ENCODE peak calls at places on chromosomes 7 and 10, in four cellular contexts. U is GM23248, T is OCI-LY7, J is uterus. W is an unnamed sample. For H3K9me3, H3K36me3 and H3K4me1, the result is how much of the 10 kb centered on the place peaks cover.

GRCh38 chr10:21526184-21526951 is 886 bp upstream of the SKIDA1 start:
- DNase-seq in U (peak), J (peak), T (no peak), W (peak)

GRCh38 chr10:123132576-123133477 is 2.9 kb upstream of the HMX3 start:
- DNase-seq in T (peak), U (peak), J (peak), W (peak)

GRCh38 chr7:3370068-3370704 is 69.1 kb downstream of the SDK1 start:
- DNase-seq in U (no peak), J (no peak), T (no peak), W (no peak)

GRCh38 chr7:117132385-117133120 is 179.3 kb downstream of the ST7 start:
- DNase-seq in U (peak), T (no peak), J (no peak), W (no peak)

GRCh38 chr10:91340613-91341362 is 69.4 kb upstream of the HECTD2 start:
- DNase-seq in J (no peak), U (peak), T (no peak), W (peak)

GRCh38 chr7:149719912-149720335 is 53.5 kb downstream of the ZNF467 start:
- DNase-seq in U (no peak), J (no peak), T (no peak), W (no peak)

GRCh38 chr10:48289652-48290238 is 15.2 kb upstream of the FRMPD2 start:
- DNase-seq in J (no peak), T (peak), U (peak), W (peak)

GRCh38 chr7:106346678-106347217 is 62.0 kb upstream of the NAMPT start:
- DNase-seq in U (peak), J (no peak), T (no peak), W (no peak)

GRCh38 chr7:135761751-135762488 is 13.3 kb upstream of the FAM180A start:
- DNase-seq in U (peak), T (no peak), J (no peak), W (no peak)
- H3K9me3 ChIP-seq in U (under half), T (under half), J (under half), W (under half)

GRCh38 chr10:4801405-4801804 is 24.6 kb upstream of the AKR1E2 start:
- DNase-seq in U (no peak), T (no peak), J (no peak), W (no peak)
- H3K36me3 ChIP-seq in U (under half), T (under half), J (under half), W (under half)

GRCh38 chr10:35412336-35412735 is 76.0 kb downstream of the CCNY start:
- DNase-seq in U (no peak), T (no peak), J (peak), W (no peak)

GRCh38 chr10:35409094-35409582 is 72.8 kb downstream of the CCNY start:
- DNase-seq in U (peak), J (no peak), T (no peak), W (no peak)

GRCh38 chr10:35413985-35414861 is 77.9 kb downstream of the CCNY start:
- DNase-seq in T (no peak), U (peak), J (peak), W (no peak)

GRCh38 chr10:35412900-35413491 is 76.7 kb downstream of the CCNY start:
- DNase-seq in U (peak), T (no peak), J (peak), W (no peak)

GRCh38 chr10:35409808-35410207 is 73.5 kb downstream of the CCNY start:
- DNase-seq in T (no peak), J (no peak), U (no peak), W (no peak)
- H3K4me1 ChIP-seq in T (under half), J (under half), U (half or more), W (half or more)

GRCh38 chr7:16431646-16432424 is 10.5 kb upstream of the CRPPA start:
- DNase-seq in U (peak), J (no peak), T (peak), W (no peak)
- H3K9me3 ChIP-seq in U (under half), J (under half), T (under half), W (under half)

GRCh38 chr7:43631559-43631958 is 48.7 kb downstream of the STK17A start:
- DNase-seq in J (no peak), T (no peak), U (no peak), W (no peak)

GRCh38 chr7:43630466-43630865 is 47.6 kb downstream of the STK17A start:
- DNase-seq in J (no peak), T (no peak), U (no peak), W (no peak)

GRCh38 chr7:43628431-43628830 is 45.5 kb downstream of the STK17A start:
- DNase-seq in T (no peak), U (no peak), J (no peak), W (no peak)

GRCh38 chr7:43626695-43627094 is 43.8 kb downstream of the STK17A start:
- DNase-seq in J (no peak), T (no peak), U (no peak), W (no peak)

GRCh38 chr7:43629857-43630256 is 46.9 kb downstream of the STK17A start:
- DNase-seq in T (no peak), U (no peak), J (no peak), W (no peak)
- H3K36me3 ChIP-seq in T (half or more), U (half or more), J (under half), W (half or more)

GRCh38 chr10:124670849-124671248 is 73.3 kb downstream of the FAM53B start:
- DNase-seq in U (no peak), T (no peak), J (no peak), W (no peak)
- H3K4me1 ChIP-seq in U (under half), T (under half), J (under half), W (half or more)

DNA sequence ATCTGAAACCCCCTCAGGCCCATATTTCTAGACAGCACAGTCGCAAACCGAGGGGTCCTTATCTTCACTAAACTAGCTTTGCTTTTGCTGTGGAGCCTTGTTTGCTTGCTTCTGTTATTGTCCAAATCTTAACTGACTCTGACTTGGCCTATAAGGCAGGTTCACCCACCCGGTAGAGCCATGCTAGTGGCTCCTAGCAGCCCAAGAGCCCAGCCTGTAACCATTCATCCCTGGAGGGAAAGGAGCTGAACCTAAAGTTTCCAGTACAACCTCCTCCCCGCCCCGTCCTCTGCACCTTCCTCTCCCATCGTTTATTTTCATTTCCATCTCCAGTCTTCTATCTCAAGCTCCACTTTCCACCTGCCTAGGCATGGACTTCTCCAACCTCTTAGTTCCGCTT is 345.7 kb downstream of the PTPRN2 start:
- DNase-seq in T (no peak), U (no peak), J (no peak), W (no peak)
- H3K9me3 ChIP-seq in T (under half), U (under half), J (under half), W (under half)

GRCh38 chr10:30184397-30185033 is 125.1 kb upstream of the JCAD start:
- DNase-seq in J (no peak), U (peak), T (no peak), W (no peak)
- H3K36me3 ChIP-seq in J (under half), U (under half), T (under half), W (under half)